ENCODE peak calls at places on chromosomes 5 and 9, in four cellular contexts. V is A549, Z is aorta, J is left ventricle myocardium inferior. L is an unnamed sample.

GRCh38 chr5:78799254-78800017 is 150.9 kb upstream of the LHFPL2 start:
- DNase-seq in V (no peak), Z (no peak), J (no peak), L (no peak)

GRCh38 chr5:174329738-174330137 is 284.2 kb downstream of the NSG2 start:
- DNase-seq in Z (no peak), J (no peak), V (no peak), L (no peak)

GRCh38 chr5:125461641-125462072 is 715.2 kb upstream of the ZNF608 start:
- DNase-seq in Z (no peak), V (no peak), J (no peak), L (no peak)

GRCh38 chr9:110444911-110445310 is 107.2 kb upstream of the TXNDC8 start:
- DNase-seq in J (no peak), V (no peak), Z (no peak), L (no peak)

GRCh38 chr9:122302541-122302940 is 37.9 kb downstream of the MRRF start:
- DNase-seq in Z (no peak), J (no peak), V (no peak), L (no peak)

GRCh38 chr5:42994285-42995151 is 45.6 kb downstream of the ANXA2R start:
- DNase-seq in Z (peak; percentile 92), J (peak; percentile 85), V (peak; percentile 64), L (peak; percentile 81)

GRCh38 chr9:61674465-61674864 is 484.6 kb downstream of the SPATA31A7 start:
- DNase-seq in J (no peak), Z (no peak), V (no peak), L (no peak)

GRCh38 chr9:99678550-99678949 is 143.1 kb upstream of the NR4A3 start:
- DNase-seq in Z (no peak), J (no peak), V (no peak), L (no peak)

GRCh38 chr5:51821697-51822096 is 438.4 kb downstream of the ISL1 start:
- DNase-seq in J (no peak), V (no peak), Z (no peak), L (no peak)

GRCh38 chr5:160209917-160210316 is 19.4 kb upstream of the FABP6 start:
- DNase-seq in Z (no peak), V (no peak), J (no peak), L (no peak)

GRCh38 chr5:169404223-169404622 is 103.3 kb upstream of the SLIT3 start:
- DNase-seq in V (no peak), Z (no peak), J (no peak), L (no peak)

GRCh38 chr5:110460837-110461236 is 265.6 kb downstream of the TMEM232 start:
- DNase-seq in Z (no peak), J (no peak), V (no peak), L (no peak)

GRCh38 chr9:133163559-133164208 is at the start of gene GBGT1:
- DNase-seq in V (peak; percentile 35), J (peak; percentile 84), Z (peak; percentile 83), L (peak; percentile 68)

GRCh38 chr5:16924201-16924600 is 11.9 kb downstream of the MYO10 start:
- DNase-seq in Z (no peak), J (no peak), V (no peak), L (no peak)

GRCh38 chr9:134644715-134645606 is 3.4 kb downstream of the COL5A1 start:
- DNase-seq in J (peak; percentile 74), V (peak; percentile 91), Z (peak; percentile 89), L (no peak)

GRCh38 chr9:137417161-137418021 is 5.6 kb downstream of the EXD3 start:
- DNase-seq in J (no peak), Z (peak; percentile 55), V (no peak), L (peak; percentile 55)

GRCh38 chr9:112711050-112711689 is 6.7 kb downstream of the INIP start:
- DNase-seq in V (no peak), Z (no peak), J (no peak), L (no peak)

GRCh38 chr5:72550595-72550994 is 43.4 kb upstream of the ZNF366 start:
- DNase-seq in J (no peak), V (no peak), Z (no peak), L (no peak)

GRCh38 chr9:134375011-134375390 is 48.7 kb downstream of the RXRA start:
- DNase-seq in J (peak; percentile 78), Z (peak; percentile 74), V (no peak), L (peak; percentile 87)

GRCh38 chr5:10233505-10233904 is 16.2 kb downstream of the ATPSCKMT start:
- DNase-seq in J (no peak), Z (peak; percentile 55), V (peak; percentile 47), L (no peak)

GRCh38 chr5:138653502-138653901 is 78.3 kb upstream of the HSPA9 start:
- DNase-seq in J (no peak), V (no peak), Z (no peak), L (no peak)

GRCh38 chr5:68957591-68957990 is 136.2 kb upstream of the SLC30A5 start:
- DNase-seq in Z (no peak), J (no peak), V (no peak), L (peak; percentile 54)

GRCh38 chr5:153792305-153792704 is 246.4 kb downstream of the FAM114A2 start:
- DNase-seq in Z (no peak), V (no peak), J (no peak), L (no peak)

GRCh38 chr5:112200132-112200531 is 218.9 kb downstream of the EPB41L4A start:
- DNase-seq in V (no peak), Z (no peak), J (no peak), L (no peak)

GRCh38 chr5:63961598-63962161 is 565 bp downstream of the HTR1A start:
- DNase-seq in V (no peak), Z (no peak), J (no peak), L (no peak)

GRCh38 chr9:117293199-117294114 is 121.4 kb downstream of the ASTN2 start:
- DNase-seq in Z (no peak), V (no peak), J (no peak), L (no peak)

GRCh38 chr9:109939698-109940342 is 159.8 kb downstream of the PALM2AKAP2 start:
- DNase-seq in Z (no peak), J (no peak), V (no peak), L (no peak)

GRCh38 chr5:173591300-173591622 is 25.2 kb downstream of the BOD1 start:
- DNase-seq in Z (no peak), J (no peak), V (no peak), L (no peak)

GRCh38 chr5:32713396-32714381 is 2.6 kb downstream of the NPR3 start:
- DNase-seq in V (no peak), Z (peak; percentile 62), J (peak; percentile 55), L (no peak)

GRCh38 chr9:121640076-121640475 is 11.4 kb upstream of the DAB2IP start:
- DNase-seq in Z (peak; percentile 60), V (peak; percentile 59), J (peak; percentile 65), L (peak; percentile 65)

GRCh38 chr5:35436441-35437057 is 181.1 kb upstream of the SPEF2 start:
- DNase-seq in V (peak; percentile 9), J (no peak), Z (no peak), L (no peak)

DNA sequence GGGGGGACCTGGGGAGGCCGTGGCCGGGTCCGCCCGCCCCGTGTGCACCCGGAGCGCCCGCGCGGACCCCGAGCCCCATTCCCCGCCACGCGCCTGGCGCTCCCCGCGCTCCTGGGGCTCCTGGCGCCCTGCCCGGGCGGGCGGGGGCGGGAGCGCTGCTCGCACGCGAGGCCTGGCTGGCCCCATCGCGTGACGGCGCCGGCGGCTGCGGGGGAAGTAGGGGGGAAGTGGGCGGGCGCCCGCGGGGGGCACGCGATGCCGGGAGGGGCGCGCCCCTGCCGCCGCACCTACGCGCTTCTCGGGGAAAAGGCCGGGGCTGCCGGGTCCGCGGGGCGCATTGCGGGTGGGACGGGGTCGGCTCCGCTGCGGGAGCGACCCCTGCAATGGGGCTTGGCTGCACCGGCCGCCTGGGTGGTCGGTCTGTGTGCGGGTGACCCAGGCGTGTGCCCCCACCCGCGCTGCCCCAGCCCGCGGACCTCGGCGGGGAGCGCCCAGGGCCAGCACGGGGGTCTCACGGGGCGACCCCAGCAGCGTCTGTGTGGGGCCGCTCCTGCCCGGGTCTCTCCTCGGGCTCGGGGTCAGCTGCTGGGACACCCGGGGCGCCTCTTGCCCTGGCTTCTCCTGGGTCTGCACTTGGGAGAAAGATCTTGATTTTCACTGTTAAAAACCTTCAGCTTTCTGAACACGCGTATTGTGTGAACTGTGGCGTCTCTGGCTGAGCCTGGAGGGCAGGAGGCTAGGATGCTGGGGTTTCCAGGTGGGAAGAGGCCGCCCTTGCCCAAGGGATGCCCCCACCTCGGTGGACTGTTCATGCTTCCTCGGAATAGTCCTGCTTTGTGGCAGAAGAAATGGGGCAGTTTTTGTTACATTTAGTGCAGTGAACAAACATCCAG is 52.4 kb downstream of the AHRR start:
- DNase-seq in J (peak; percentile 45), V (peak; percentile 34), Z (peak; percentile 61), L (no peak)
- H3K4me3 ChIP-seq in J (peak overlapping the region; percentile 65), V (peak overlapping the region; percentile 79), Z (peak overlapping the region; percentile 32), L (no peak overlapping the region)

GRCh38 chr5:1523793-1524480 is at the start of gene LPCAT1:
- DNase-seq in J (peak; percentile 87), Z (peak; percentile 90), V (peak; percentile 62), L (peak; percentile 87)

GRCh38 chr5:1524799-1525623 is 1.3 kb upstream of the LPCAT1 start:
- DNase-seq in V (no peak), Z (peak; percentile 48), J (no peak), L (peak; percentile 44)

GRCh38 chr5:1525624-1525985 is 1.8 kb upstream of the LPCAT1 start:
- DNase-seq in Z (peak; percentile 38), J (no peak), V (no peak), L (peak; percentile 17)

GRCh38 chr5:1523480-1523792 is 324 bp downstream of the LPCAT1 start:
- DNase-seq in J (no peak), V (no peak), Z (peak; percentile 54), L (no peak)

GRCh38 chr5:1524481-1524798 is 680 bp upstream of the LPCAT1 start:
- DNase-seq in J (no peak), Z (no peak), V (no peak), L (no peak)
- H3K4me3 ChIP-seq in J (peak overlapping the region; percentile 79), Z (peak overlapping the region; percentile 100), V (peak overlapping the region; percentile 93), L (peak overlapping the region; percentile 69)

GRCh38 chr9:35688558-35689350 is 971 bp downstream of the TPM2 start:
- DNase-seq in V (no peak), J (no peak), Z (no peak), L (no peak)
- H3K4me3 ChIP-seq in V (peak overlapping the region; percentile 87), J (peak overlapping the region; percentile 78), Z (peak overlapping the region; percentile 95), L (peak overlapping the region; percentile 26)

GRCh38 chr9:92059669-92060068 is 55.5 kb downstream of the SPTLC1 start:
- DNase-seq in V (no peak), Z (no peak), J (no peak), L (no peak)

GRCh38 chr9:92059045-92059444 is 56.2 kb downstream of the SPTLC1 start:
- DNase-seq in J (no peak), V (no peak), Z (no peak), L (no peak)

GRCh38 chr9:92061184-92061583 is 54.0 kb downstream of the SPTLC1 start:
- DNase-seq in V (no peak), J (no peak), Z (no peak), L (no peak)

DNA sequence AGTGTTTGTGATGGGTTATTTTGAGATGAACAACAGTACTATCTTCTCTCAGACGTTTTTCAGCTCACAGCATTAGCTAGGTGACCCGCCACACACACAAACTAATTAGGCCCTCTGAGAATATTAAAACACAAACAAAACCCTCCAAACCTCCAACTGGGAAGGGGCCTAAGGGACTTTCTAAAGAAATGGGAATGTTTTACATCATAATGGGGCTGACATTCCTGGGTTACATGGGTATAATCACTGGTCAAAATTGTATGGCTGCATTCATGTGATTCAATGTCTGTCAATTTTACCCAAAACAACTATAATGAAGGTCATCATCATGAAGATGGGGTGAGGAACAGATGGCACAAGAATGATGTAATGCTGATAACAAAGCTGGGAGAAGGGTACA is 59.6 kb downstream of the SPTLC1 start:
- DNase-seq in V (no peak), J (no peak), Z (no peak), L (no peak)
- H3K4me3 ChIP-seq in V (no peak overlapping the region), J (no peak overlapping the region), Z (no peak overlapping the region), L (no peak overlapping the region)